ENCODE peak calls at places on chromosome 13, in ten cellular contexts. J is HEK293T; X is uterus; U is stimulated activated naive CD8-positive, alpha-beta T cell treated with anti-CD3 and anti-CD28 coated beads, Interleukin-15, amount 100 ng/mL, for 72 hours; B is CD8-positive, alpha-beta T cell; V is astrocyte of the hippocampus; W is stimulated activated CD8-positive, alpha-beta memory T cell treated with anti-CD3 and anti-CD28 coated beads, Interleukin-12 subunit alpha, Interleukin-12 subunit beta, amount 100 ng/mL, for 1 hour; Y is AG08395; S is endothelial cell; T is stimulated activated CD4-positive, alpha-beta T cell treated with anti-CD3 and anti-CD28 coated beads, Interleukin-15, amount 100 ng/mL, for 1 hour. I is an unnamed sample.
A peak's percentile ranks its signal among the peaks of the same experiment; 100 is the strongest.

GRCh38 chr13:68047889-68048288 is 817.8 kb upstream of the PCDH9 start:
- DNase-seq in U (no peak), J (no peak), T (no peak), X (no peak), V (no peak), B (no peak), Y (no peak), S (no peak), W (no peak), I (peak; percentile 24)

GRCh38 chr13:51793570-51794273 is 10.2 kb downstream of the DHRS12 start:
- DNase-seq in X (no peak), S (no peak), Y (peak; percentile 77), W (no peak), V (peak; percentile 90), J (no peak), B (no peak), T (no peak), U (no peak), I (peak; percentile 78)

GRCh38 chr13:47250141-47250540 is 353.3 kb upstream of the HTR2A start:
- DNase-seq in U (no peak), B (no peak), V (peak; percentile 78), T (no peak), J (no peak), W (no peak), S (no peak), Y (peak; percentile 56), X (peak; percentile 32), I (peak; percentile 63)

GRCh38 chr13:109256866-109257760 is 529.3 kb downstream of the IRS2 start:
- DNase-seq in V (peak; percentile 95), T (no peak), U (no peak), W (no peak), S (no peak), J (no peak), B (no peak), X (no peak), Y (peak; percentile 87), I (peak; percentile 100)

GRCh38 chr13:94312511-94313191 is 166.8 kb downstream of the DCT start:
- DNase-seq in W (no peak), V (peak; percentile 48), U (no peak), B (no peak), T (no peak), S (no peak), J (no peak), X (no peak), Y (no peak), I (no peak)

GRCh38 chr13:45332831-45333219 is 8.2 kb downstream of the TPT1 start:
- DNase-seq in T (no peak), V (no peak), Y (no peak), B (no peak), S (no peak), U (no peak), J (no peak), W (no peak), X (no peak), I (no peak)

GRCh38 chr13:99870541-99870940 is 101.0 kb downstream of the ZIC5 start:
- DNase-seq in X (no peak), W (no peak), S (no peak), Y (no peak), J (no peak), T (no peak), U (no peak), V (no peak), B (no peak), I (no peak)

GRCh38 chr13:100673831-100674362 is 698 bp downstream of the TMTC4 start:
- DNase-seq in B (peak; percentile 34), J (peak; percentile 15), W (peak; percentile 15), T (peak; percentile 10), Y (peak; percentile 77), V (peak; percentile 93), X (peak; percentile 67), U (peak; percentile 42), S (no peak), I (peak; percentile 69)

GRCh38 chr13:70424928-70425327 is 316.7 kb upstream of the KLHL1 start:
- DNase-seq in U (no peak), X (no peak), J (no peak), Y (no peak), B (no peak), S (no peak), V (no peak), T (no peak), W (no peak), I (no peak)

GRCh38 chr13:47588676-47589075 is 412.4 kb downstream of the SUCLA2 start:
- DNase-seq in V (no peak), J (no peak), U (no peak), B (no peak), T (no peak), S (no peak), X (no peak), Y (no peak), W (no peak), I (no peak)

GRCh38 chr13:111344471-111345191 is 24.2 kb downstream of the TEX29 start:
- DNase-seq in S (peak; percentile 68), V (peak; percentile 38), X (no peak), Y (peak; percentile 38), U (no peak), B (no peak), J (peak; percentile 35), T (no peak), W (no peak), I (no peak)

GRCh38 chr13:92768592-92768991 is 458.0 kb upstream of the GPC6 start:
- DNase-seq in S (no peak), B (no peak), T (no peak), W (no peak), V (no peak), U (no peak), Y (no peak), X (no peak), J (no peak), I (no peak)